ENCODE peak calls at places on chromosomes 5 and 9, in ten cellular contexts. K, I, F, D, T, G, P, J, Y and A are unnamed samples.

GRCh38 chr9:35341021-35341420 is 148.9 kb upstream of the RUSC2 start:
- DNase-seq in P (no peak), G (no peak), Y (no peak), D (no peak), I (no peak), F (no peak), J (no peak), T (no peak), K (no peak), A (no peak)

GRCh38 chr9:131815971-131816873 is 76.3 kb upstream of the RAPGEF1 start:
- DNase-seq in J (no peak), P (no peak), Y (no peak), F (no peak), I (peak), G (no peak), K (no peak), D (no peak), T (peak), A (no peak)

GRCh38 chr9:95726756-95727155 is 148.7 kb upstream of the ERCC6L2 start:
- DNase-seq in T (peak), F (no peak), Y (no peak), P (no peak), D (peak), K (peak), I (peak), G (peak), J (peak), A (peak)

GRCh38 chr5:173662896-173663809 is 46.7 kb upstream of the BOD1 start:
- DNase-seq in F (no peak), Y (no peak), T (no peak), K (no peak), P (no peak), I (peak), G (no peak), D (no peak), J (no peak), A (no peak)

GRCh38 chr9:22240619-22241018 is 206.0 kb upstream of the DMRTA1 start:
- DNase-seq in K (no peak), Y (no peak), F (no peak), P (no peak), G (no peak), D (peak), T (peak), J (peak), I (peak), A (no peak)

GRCh38 chr9:129166962-129167557 is 11.0 kb downstream of the IER5L start:
- DNase-seq in P (peak), Y (no peak), D (peak), J (peak), F (no peak), G (no peak), T (peak), K (no peak), I (peak), A (peak)

GRCh38 chr5:175022286-175022685 is 297.9 kb downstream of the MSX2 start:
- DNase-seq in D (no peak), T (no peak), G (no peak), Y (no peak), J (no peak), I (no peak), K (no peak), P (no peak), F (no peak), A (no peak)

GRCh38 chr9:135474915-135475314 is 4.7 kb upstream of the PPP1R26 start:
- DNase-seq in G (no peak), P (peak), K (no peak), J (no peak), F (no peak), T (peak), Y (no peak), D (no peak), I (no peak), A (peak)

GRCh38 chr5:123810253-123810652 is 298.3 kb downstream of the CSNK1G3 start:
- DNase-seq in J (no peak), K (peak), P (no peak), T (no peak), G (no peak), I (no peak), F (no peak), Y (no peak), D (peak), A (peak)

GRCh38 chr9:18928711-18929110 is 104.3 kb downstream of the SAXO1 start:
- DNase-seq in J (no peak), F (no peak), K (no peak), I (no peak), Y (no peak), D (no peak), P (no peak), T (peak), G (peak), A (no peak)

GRCh38 chr9:3337515-3337914 is 188.3 kb downstream of the RFX3 start:
- DNase-seq in I (peak), P (peak), Y (no peak), J (peak), F (no peak), D (no peak), K (no peak), G (no peak), T (peak), A (no peak)

GRCh38 chr5:173237821-173238220 is 2.8 kb upstream of the NKX2-5 start:
- DNase-seq in P (no peak), F (no peak), D (no peak), G (no peak), K (no peak), T (no peak), J (no peak), Y (no peak), I (no peak), A (no peak)

GRCh38 chr5:172683696-172684464 is 42.8 kb downstream of the NEURL1B start:
- DNase-seq in G (no peak), K (no peak), T (no peak), I (no peak), Y (no peak), F (peak), P (peak), J (no peak), D (no peak), A (no peak)

GRCh38 chr5:68834486-68834885 is 259.3 kb upstream of the SLC30A5 start:
- DNase-seq in D (no peak), F (no peak), G (no peak), K (no peak), I (peak), Y (no peak), P (no peak), T (peak), J (peak), A (no peak)